ENCODE peak calls at places on chromosomes 4 and X, in five cellular contexts. One of them, this sample, is unnamed.
A peak's percentile ranks its signal among the peaks of the same experiment; 100 is the strongest.

GRCh38 chr4:86557526-86557925 is 36.6 kb upstream of the PTPN13 start:
- DNase-seq in HepG2: no peak
- DNase-seq in transverse colon: no peak
- DNase-seq in spleen: no peak
- DNase-seq in sigmoid colon: no peak
- DNase-seq in this sample: no peak

GRCh38 chr4:44660396-44660795 is 9.0 kb upstream of the YIPF7 start:
- DNase-seq in sigmoid colon: no peak
- DNase-seq in transverse colon: no peak
- DNase-seq in spleen: no peak
- DNase-seq in HepG2: no peak
- DNase-seq in this sample: no peak

GRCh38 chr4:145734576-145735329 is 54.8 kb downstream of the C4orf51 start:
- DNase-seq in sigmoid colon: peak; percentile 95
- DNase-seq in spleen: no peak
- DNase-seq in transverse colon: peak; percentile 61
- DNase-seq in HepG2: peak; percentile 36
- DNase-seq in this sample: peak; percentile 89

GRCh38 chrX:150160656-150161055 is 202.5 kb upstream of the MAMLD1 start:
- DNase-seq in HepG2: no peak
- DNase-seq in transverse colon: no peak
- DNase-seq in sigmoid colon: no peak
- DNase-seq in spleen: no peak
- DNase-seq in this sample: no peak

GRCh38 chr4:180028682-180029081 is 2214.5 kb upstream of the TENM3 start:
- DNase-seq in sigmoid colon: no peak
- DNase-seq in spleen: peak; percentile 76
- DNase-seq in HepG2: peak; percentile 58
- DNase-seq in transverse colon: peak; percentile 23
- DNase-seq in this sample: no peak

GRCh38 chr4:164571593-164572385 is 182.1 kb upstream of the SMIM31 start:
- DNase-seq in transverse colon: no peak
- DNase-seq in sigmoid colon: no peak
- DNase-seq in spleen: no peak
- DNase-seq in HepG2: no peak
- DNase-seq in this sample: no peak

GRCh38 chrX:750812-751211 is 120.2 kb downstream of the SHOX start:
- DNase-seq in HepG2: no peak
- DNase-seq in sigmoid colon: no peak
- DNase-seq in transverse colon: no peak
- DNase-seq in spleen: peak; percentile 1
- DNase-seq in this sample: no peak

GRCh38 chr4:185847352-185848078 is 35.5 kb upstream of the SORBS2 start:
- DNase-seq in HepG2: peak; percentile 36
- DNase-seq in spleen: no peak
- DNase-seq in transverse colon: no peak
- DNase-seq in sigmoid colon: no peak
- DNase-seq in this sample: no peak

GRCh38 chr4:824461-825062 is 1.4 kb downstream of the CPLX1 start:
- DNase-seq in transverse colon: no peak
- DNase-seq in spleen: peak; percentile 56
- DNase-seq in HepG2: no peak
- DNase-seq in sigmoid colon: no peak
- DNase-seq in this sample: no peak

GRCh38 chrX:127459784-127460183 is 592.4 kb downstream of the ACTRT1 start:
- DNase-seq in transverse colon: no peak
- DNase-seq in HepG2: no peak
- DNase-seq in spleen: no peak
- DNase-seq in sigmoid colon: no peak
- DNase-seq in this sample: no peak

GRCh38 chrX:154313147-154313546 is 17.6 kb downstream of the TKTL1 start:
- DNase-seq in spleen: peak; percentile 28
- DNase-seq in sigmoid colon: no peak
- DNase-seq in HepG2: no peak
- DNase-seq in transverse colon: no peak
- DNase-seq in this sample: no peak

GRCh38 chr4:70041652-70042286 is 8.5 kb upstream of the HTN1 start:
- DNase-seq in spleen: no peak
- DNase-seq in HepG2: no peak
- DNase-seq in transverse colon: no peak
- DNase-seq in sigmoid colon: no peak
- DNase-seq in this sample: no peak

GRCh38 chr4:101835121-101835904 is 44.8 kb downstream of the BANK1 start:
- DNase-seq in HepG2: peak; percentile 15
- DNase-seq in transverse colon: no peak
- DNase-seq in sigmoid colon: peak; percentile 72
- DNase-seq in spleen: no peak
- DNase-seq in this sample: peak; percentile 14

GRCh38 chr4:89834486-89835209 is 2.3 kb downstream of the SNCA start:
- DNase-seq in sigmoid colon: no peak
- DNase-seq in HepG2: no peak
- DNase-seq in transverse colon: no peak
- DNase-seq in spleen: no peak
- DNase-seq in this sample: no peak

GRCh38 chr4:77021614-77022089 is 54.1 kb downstream of the CCNI start:
- DNase-seq in sigmoid colon: no peak
- DNase-seq in spleen: no peak
- DNase-seq in transverse colon: no peak
- DNase-seq in HepG2: no peak
- DNase-seq in this sample: peak; percentile 42

GRCh38 chr4:130249002-130249401 is 1153.0 kb downstream of the C4orf33 start:
- DNase-seq in spleen: no peak
- DNase-seq in HepG2: no peak
- DNase-seq in sigmoid colon: no peak
- DNase-seq in transverse colon: no peak
- DNase-seq in this sample: no peak

GRCh38 chrX:134999469-134999868 is 8.7 kb downstream of the SMIM10 start:
- DNase-seq in HepG2: peak; percentile 44
- DNase-seq in sigmoid colon: no peak
- DNase-seq in transverse colon: no peak
- DNase-seq in spleen: no peak
- DNase-seq in this sample: no peak

GRCh38 chr4:113957961-113958360 is 21.5 kb downstream of the ARSJ start:
- DNase-seq in transverse colon: no peak
- DNase-seq in spleen: no peak
- DNase-seq in sigmoid colon: no peak
- DNase-seq in HepG2: no peak
- DNase-seq in this sample: no peak

GRCh38 chrX:31551913-31552312 is 480.1 kb upstream of the FTHL17 start:
- DNase-seq in sigmoid colon: no peak
- DNase-seq in spleen: no peak
- DNase-seq in transverse colon: no peak
- DNase-seq in HepG2: no peak
- DNase-seq in this sample: no peak

GRCh38 chrX:3820170-3820569 is 106.7 kb upstream of the PRKX start:
- DNase-seq in transverse colon: no peak
- DNase-seq in sigmoid colon: no peak
- DNase-seq in spleen: no peak
- DNase-seq in HepG2: no peak
- DNase-seq in this sample: no peak

GRCh38 chrX:13940646-13941045 is 89.0 kb downstream of the GEMIN8 start:
- DNase-seq in sigmoid colon: no peak
- DNase-seq in spleen: no peak
- DNase-seq in transverse colon: no peak
- DNase-seq in HepG2: no peak
- DNase-seq in this sample: no peak

GRCh38 chr4:183400035-183400434 is 44.4 kb upstream of the CDKN2AIP start:
- DNase-seq in sigmoid colon: no peak
- DNase-seq in HepG2: no peak
- DNase-seq in spleen: no peak
- DNase-seq in transverse colon: no peak
- DNase-seq in this sample: no peak

GRCh38 chr4:183399166-183399565 is 45.3 kb upstream of the CDKN2AIP start:
- DNase-seq in spleen: no peak
- DNase-seq in HepG2: no peak
- DNase-seq in sigmoid colon: peak; percentile 57
- DNase-seq in transverse colon: no peak
- DNase-seq in this sample: no peak

GRCh38 chr4:183399616-183400015 is 44.8 kb upstream of the CDKN2AIP start:
- DNase-seq in sigmoid colon: peak; percentile 43
- DNase-seq in spleen: no peak
- DNase-seq in HepG2: no peak
- DNase-seq in transverse colon: no peak
- DNase-seq in this sample: no peak

GRCh38 chr4:183397741-183398297 is 46.6 kb upstream of the CDKN2AIP start:
- DNase-seq in sigmoid colon: peak; percentile 52
- DNase-seq in HepG2: no peak
- DNase-seq in spleen: no peak
- DNase-seq in transverse colon: no peak
- DNase-seq in this sample: no peak

DNA sequence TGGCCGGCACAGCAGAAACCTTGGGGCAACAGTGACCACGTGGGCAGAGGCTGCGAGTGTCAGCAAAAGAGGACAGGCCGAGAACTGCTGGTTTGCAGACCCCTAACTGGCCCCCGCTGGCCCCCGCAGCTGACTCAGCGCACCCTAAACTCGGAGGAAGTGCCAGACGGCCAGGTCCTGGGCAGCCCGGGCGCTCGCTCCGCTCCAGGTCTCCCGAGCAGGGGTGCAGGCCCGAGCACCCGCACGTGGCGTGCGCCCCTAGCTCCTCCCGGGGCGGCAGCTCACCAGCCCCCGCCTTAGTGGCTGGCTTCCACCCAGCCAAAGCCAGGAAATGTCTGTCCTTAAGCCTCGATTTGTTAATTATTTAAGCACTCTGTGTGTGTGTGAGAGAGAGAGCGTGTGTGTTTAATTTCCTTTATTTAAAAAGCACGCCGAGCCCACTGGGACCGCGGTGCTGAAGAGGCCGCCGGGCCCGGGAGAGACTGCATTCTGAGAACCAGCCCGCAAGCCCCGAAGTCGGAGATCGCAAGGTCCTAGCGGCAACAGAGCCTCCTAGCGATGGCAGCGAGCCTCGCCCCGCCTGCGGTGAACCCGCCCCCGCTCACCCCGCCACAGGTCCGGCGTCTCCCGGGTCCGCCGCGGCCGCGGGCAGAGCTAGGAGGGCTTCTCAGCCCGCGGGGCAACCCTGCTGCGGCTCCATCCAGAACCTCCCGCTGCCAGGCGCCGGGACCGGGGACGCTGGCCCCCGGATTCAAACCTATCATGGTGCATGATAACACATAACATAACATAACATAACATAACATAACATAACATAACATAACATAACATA is 45.9 kb upstream of the CDKN2AIP start:
- DNase-seq in sigmoid colon: peak; percentile 85
- DNase-seq in HepG2: peak; percentile 51
- DNase-seq in spleen: peak; percentile 93
- DNase-seq in transverse colon: peak; percentile 74
- DNase-seq in this sample: peak; percentile 52
- TF ChIP-seq POLR2AphosphoS5 in sigmoid colon: no peak
- TF ChIP-seq POLR2AphosphoS5 in HepG2: no peak
- TF ChIP-seq POLR2AphosphoS5 in spleen: peak; percentile 48
- TF ChIP-seq POLR2AphosphoS5 in transverse colon: no peak
- TF ChIP-seq POLR2AphosphoS5 in this sample: no peak

GRCh38 chr4:106263594-106264330 is 52.2 kb downstream of the TBCK start:
- DNase-seq in spleen: no peak
- DNase-seq in sigmoid colon: no peak
- DNase-seq in HepG2: no peak
- DNase-seq in transverse colon: no peak
- DNase-seq in this sample: no peak
- TF ChIP-seq POLR2A in spleen: no peak
- TF ChIP-seq POLR2A in sigmoid colon: no peak
- TF ChIP-seq POLR2A in HepG2: no peak
- TF ChIP-seq POLR2A in transverse colon: no peak
- TF ChIP-seq POLR2A in this sample: no peak

GRCh38 chr4:15042529-15043167 is 40.4 kb downstream of the CPEB2 start:
- DNase-seq in sigmoid colon: no peak
- DNase-seq in spleen: no peak
- DNase-seq in HepG2: no peak
- DNase-seq in transverse colon: no peak
- DNase-seq in this sample: no peak
- H3K4me1 ChIP-seq in sigmoid colon: peaks cover 27% of the 10 kb centered on the region
- H3K4me1 ChIP-seq in spleen: no peaks in the 10 kb centered on the region
- H3K4me1 ChIP-seq in HepG2: no peaks in the 10 kb centered on the region
- H3K4me1 ChIP-seq in transverse colon: peaks cover 4% of the 10 kb centered on the region
- H3K4me1 ChIP-seq in this sample: no peaks in the 10 kb centered on the region

GRCh38 chrX:71365356-71365875 is 741 bp upstream of the TAF1 start:
- DNase-seq in HepG2: no peak
- DNase-seq in spleen: no peak
- DNase-seq in sigmoid colon: no peak
- DNase-seq in transverse colon: no peak
- DNase-seq in this sample: no peak
- TF ChIP-seq POLR2AphosphoS5 in HepG2: peak; percentile 54
- TF ChIP-seq POLR2AphosphoS5 in spleen: no peak
- TF ChIP-seq POLR2AphosphoS5 in sigmoid colon: no peak
- TF ChIP-seq POLR2AphosphoS5 in transverse colon: no peak
- TF ChIP-seq POLR2AphosphoS5 in this sample: no peak

GRCh38 chr4:10093801-10094552 is 22.6 kb downstream of the WDR1 start:
- DNase-seq in transverse colon: no peak
- DNase-seq in HepG2: no peak
- DNase-seq in sigmoid colon: no peak
- DNase-seq in spleen: no peak
- DNase-seq in this sample: no peak
- TF ChIP-seq POLR2A in transverse colon: no peak
- TF ChIP-seq POLR2A in HepG2: no peak
- TF ChIP-seq POLR2A in sigmoid colon: no peak
- TF ChIP-seq POLR2A in spleen: no peak
- TF ChIP-seq POLR2A in this sample: no peak